ENCODE peak calls at places on chromosomes 1 and 21, in five cellular contexts. One of them, this sample, is unnamed.

GRCh38 chr1:16032388-16033100 is 10.7 kb downstream of the CLCNKA start:
- DNase-seq in neural crest cell: peak; percentile 90
- DNase-seq in HuH-7.5: peak; percentile 91
- DNase-seq in lung microvascular endothelial cell: peak; percentile 82
- DNase-seq in testis: peak; percentile 87
- DNase-seq in this sample: peak; percentile 74

GRCh38 chr1:10755977-10756521 is 40.4 kb downstream of the CASZ1 start:
- DNase-seq in HuH-7.5: no peak
- DNase-seq in neural crest cell: no peak
- DNase-seq in lung microvascular endothelial cell: peak; percentile 22
- DNase-seq in testis: peak; percentile 89
- DNase-seq in this sample: peak; percentile 86

GRCh38 chr1:17768651-17769241 is 13.6 kb downstream of the ACTL8 start:
- DNase-seq in lung microvascular endothelial cell: no peak
- DNase-seq in testis: no peak
- DNase-seq in HuH-7.5: no peak
- DNase-seq in neural crest cell: no peak
- DNase-seq in this sample: peak; percentile 55

GRCh38 chr1:104636581-104636980 is 886.9 kb downstream of the AMY1C start:
- DNase-seq in neural crest cell: no peak
- DNase-seq in lung microvascular endothelial cell: no peak
- DNase-seq in testis: no peak
- DNase-seq in HuH-7.5: no peak
- DNase-seq in this sample: no peak

GRCh38 chr1:44636711-44637589 is 37.3 kb downstream of the TMEM53 start:
- DNase-seq in testis: no peak
- DNase-seq in lung microvascular endothelial cell: no peak
- DNase-seq in neural crest cell: no peak
- DNase-seq in HuH-7.5: no peak
- DNase-seq in this sample: peak; percentile 34

GRCh38 chr1:170355267-170355801 is 176.6 kb upstream of the GORAB start:
- DNase-seq in lung microvascular endothelial cell: no peak
- DNase-seq in testis: no peak
- DNase-seq in neural crest cell: no peak
- DNase-seq in HuH-7.5: no peak
- DNase-seq in this sample: no peak

GRCh38 chr1:27399251-27399885 is 6.9 kb downstream of the GPR3 start:
- DNase-seq in lung microvascular endothelial cell: no peak
- DNase-seq in neural crest cell: no peak
- DNase-seq in testis: no peak
- DNase-seq in HuH-7.5: no peak
- DNase-seq in this sample: no peak

GRCh38 chr1:223046011-223046410 is 97.0 kb downstream of the TLR5 start:
- DNase-seq in lung microvascular endothelial cell: no peak
- DNase-seq in testis: no peak
- DNase-seq in neural crest cell: no peak
- DNase-seq in HuH-7.5: no peak
- DNase-seq in this sample: no peak

GRCh38 chr1:39779821-39780220 is 8.7 kb upstream of the OXCT2 start:
- DNase-seq in testis: no peak
- DNase-seq in HuH-7.5: no peak
- DNase-seq in neural crest cell: no peak
- DNase-seq in lung microvascular endothelial cell: no peak
- DNase-seq in this sample: no peak

GRCh38 chr1:78619803-78620579 is at the start of gene IFI44L:
- DNase-seq in neural crest cell: no peak
- DNase-seq in testis: peak; percentile 37
- DNase-seq in lung microvascular endothelial cell: peak; percentile 65
- DNase-seq in HuH-7.5: no peak
- DNase-seq in this sample: peak; percentile 82

GRCh38 chr1:227788279-227789041 is 27.0 kb upstream of the PRSS38 start:
- DNase-seq in neural crest cell: peak; percentile 47
- DNase-seq in lung microvascular endothelial cell: peak; percentile 41
- DNase-seq in HuH-7.5: peak; percentile 68
- DNase-seq in testis: no peak
- DNase-seq in this sample: no peak

GRCh38 chr21:18142639-18143038 is 102.0 kb upstream of the CHODL start:
- DNase-seq in lung microvascular endothelial cell: no peak
- DNase-seq in neural crest cell: no peak
- DNase-seq in HuH-7.5: no peak
- DNase-seq in testis: no peak
- DNase-seq in this sample: no peak

This sample was measured in amniotic epithelial cell.